ENCODE peak calls at places on chromosome 3, in four cellular contexts. Q is WERI-Rb-1; M is upper lobe of left lung; J is CD8-positive, alpha-beta memory T cell. D is an unnamed sample.

GRCh38 chr3:184099806-184100686 is 3.2 kb downstream of the HTR3E start:
- DNase-seq in Q (no peak), J (no peak), M (no peak), D (no peak)

GRCh38 chr3:184230603-184231528 is 1.5 kb downstream of the VWA5B2 start:
- DNase-seq in M (no peak), J (no peak), Q (no peak), D (no peak)

GRCh38 chr3:127803619-127804018 is 18.7 kb downstream of the MGLL start:
- DNase-seq in M (no peak), Q (no peak), J (no peak), D (no peak)

GRCh38 chr3:33982269-33982798 is 183.9 kb downstream of the PDCD6IP start:
- DNase-seq in M (no peak), J (no peak), Q (no peak), D (no peak)

GRCh38 chr3:151415289-151415688 is 30.7 kb upstream of the P2RY12 start:
- DNase-seq in M (no peak), J (no peak), Q (no peak), D (no peak)

GRCh38 chr3:134754768-134755559 is 40.1 kb upstream of the EPHB1 start:
- DNase-seq in M (peak; percentile 29), Q (peak; percentile 67), J (no peak), D (no peak)

GRCh38 chr3:146626384-146627122 is 21.4 kb upstream of the PLSCR5 start:
- DNase-seq in J (no peak), M (no peak), Q (no peak), D (no peak)

GRCh38 chr3:37307321-37307720 is 132.9 kb upstream of the LRRFIP2 start:
- DNase-seq in M (no peak), Q (no peak), J (no peak), D (no peak)

GRCh38 chr3:162704238-162704637 is 1207.6 kb downstream of the OTOL1 start:
- DNase-seq in M (no peak), J (no peak), Q (no peak), D (no peak)

GRCh38 chr3:58173670-58174472 is 36.9 kb downstream of the DNASE1L3 start:
- DNase-seq in M (peak; percentile 65), Q (peak; percentile 76), J (peak; percentile 39), D (no peak)

GRCh38 chr3:125331243-125331642 is 43.9 kb downstream of the ZNF148 start:
- DNase-seq in J (no peak), Q (no peak), M (no peak), D (no peak)

GRCh38 chr3:50270422-50270831 is 1.5 kb downstream of the SEMA3B start:
- DNase-seq in M (no peak), J (no peak), Q (no peak), D (no peak)

GRCh38 chr3:139110072-139110830 is 65.6 kb upstream of the PRR23C start:
- DNase-seq in Q (no peak), M (no peak), J (no peak), D (no peak)

GRCh38 chr3:155411500-155412223 is 118.2 kb upstream of the STRIT1 start:
- DNase-seq in Q (no peak), M (no peak), J (no peak), D (no peak)

GRCh38 chr3:134363381-134363755 is 10.9 kb downstream of the AMOTL2 start:
- DNase-seq in J (no peak), Q (no peak), M (peak; percentile 16), D (no peak)

GRCh38 chr3:125357032-125357658 is 18.0 kb downstream of the ZNF148 start:
- DNase-seq in M (peak; percentile 65), Q (no peak), J (peak; percentile 80), D (no peak)

GRCh38 chr3:100033184-100033583 is 81.1 kb downstream of the FILIP1L start:
- DNase-seq in J (no peak), M (no peak), Q (no peak), D (no peak)

GRCh38 chr3:62374375-62374876 is 1.1 kb upstream of the FEZF2 start:
- DNase-seq in M (no peak), Q (no peak), J (no peak), D (no peak)

GRCh38 chr3:1068985-1069384 is 23.8 kb upstream of the CNTN6 start:
- DNase-seq in M (no peak), J (no peak), Q (no peak), D (no peak)

GRCh38 chr3:139460096-139460495 is 16.2 kb downstream of the RBP2 start:
- DNase-seq in Q (no peak), M (no peak), J (no peak), D (no peak)

GRCh38 chr3:14483286-14483685 is 56.9 kb downstream of the GRIP2 start:
- DNase-seq in M (no peak), J (no peak), Q (no peak), D (no peak)

GRCh38 chr3:43684944-43685343 is 5.8 kb upstream of the ABHD5 start:
- DNase-seq in Q (no peak), M (no peak), J (no peak), D (no peak)

GRCh38 chr3:139559541-139559940 is 20.0 kb upstream of the RBP1 start:
- DNase-seq in M (no peak), Q (no peak), J (no peak), D (no peak)

GRCh38 chr3:35643391-35643790 is 4.1 kb downstream of the ARPP21 start:
- DNase-seq in M (no peak), J (no peak), Q (no peak), D (no peak)

GRCh38 chr3:69865920-69866679 is 126.8 kb downstream of the MITF start:
- DNase-seq in J (no peak), M (peak; percentile 82), Q (no peak), D (no peak)

GRCh38 chr3:18153571-18154173 is 271.5 kb downstream of the SATB1 start:
- DNase-seq in J (no peak), M (no peak), Q (no peak), D (no peak)

GRCh38 chr3:149506965-149507364 is 32.5 kb downstream of the TM4SF4 start:
- DNase-seq in M (no peak), Q (no peak), J (no peak), D (no peak)

GRCh38 chr3:140219923-140220452 is 285.0 kb downstream of the CLSTN2 start:
- DNase-seq in J (no peak), Q (no peak), M (no peak), D (no peak)

GRCh38 chr3:161700998-161701397 is 204.4 kb downstream of the OTOL1 start:
- DNase-seq in Q (no peak), M (no peak), J (no peak), D (no peak)

GRCh38 chr3:186931487-186932280 is 1.4 kb downstream of the ST6GAL1 start:
- DNase-seq in J (peak; percentile 56), M (peak; percentile 78), Q (no peak), D (peak; percentile 30)

GRCh38 chr3:30538787-30539186 is 67.6 kb upstream of the TGFBR2 start:
- DNase-seq in J (no peak), M (no peak), Q (no peak), D (no peak)

GRCh38 chr3:183213941-183214612 is 39.0 kb upstream of the B3GNT5 start:
- DNase-seq in Q (no peak), M (no peak), J (no peak), D (no peak)

GRCh38 chr3:128081846-128082245 is 29.6 kb downstream of the SEC61A1 start:
- DNase-seq in J (no peak), Q (no peak), M (no peak), D (no peak)

GRCh38 chr3:127772273-127772672 is 50.0 kb downstream of the MGLL start:
- DNase-seq in J (no peak), Q (no peak), M (no peak), D (no peak)

GRCh38 chr3:42698911-42699230 is 3.7 kb downstream of the HHATL start:
- DNase-seq in Q (no peak), J (no peak), M (peak; percentile 63), D (no peak)

GRCh38 chr3:122974764-122975162 is 52.8 kb downstream of the SEMA5B start:
- DNase-seq in J (no peak), Q (no peak), M (no peak), D (no peak)

DNA sequence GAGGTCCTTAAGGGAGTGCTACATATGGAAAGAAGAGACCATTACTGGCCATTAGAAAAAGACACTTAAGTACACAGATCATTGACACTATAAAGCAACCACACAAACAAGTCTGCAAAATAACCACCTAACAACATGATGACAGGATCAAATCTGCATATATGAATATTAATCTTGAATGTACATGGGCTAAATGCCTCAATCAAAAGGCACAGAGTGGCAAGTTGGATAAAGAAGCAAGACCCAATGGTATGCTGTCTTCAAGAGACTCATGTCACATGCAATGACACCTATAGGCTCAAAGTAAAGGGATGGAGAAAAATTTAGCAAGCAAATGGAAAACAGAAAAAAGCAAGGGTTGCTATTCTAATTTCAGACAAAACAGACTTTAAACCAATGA is 28.4 kb upstream of the CCNL1 start:
- DNase-seq in J (no peak), M (no peak), Q (no peak), D (no peak)
- H3K9me3 ChIP-seq in J (peaks cover 31% of the 10 kb centered on the region), M (no peaks in the 10 kb centered on the region), Q (no peaks in the 10 kb centered on the region), D (peaks cover 11% of the 10 kb centered on the region)

DNA sequence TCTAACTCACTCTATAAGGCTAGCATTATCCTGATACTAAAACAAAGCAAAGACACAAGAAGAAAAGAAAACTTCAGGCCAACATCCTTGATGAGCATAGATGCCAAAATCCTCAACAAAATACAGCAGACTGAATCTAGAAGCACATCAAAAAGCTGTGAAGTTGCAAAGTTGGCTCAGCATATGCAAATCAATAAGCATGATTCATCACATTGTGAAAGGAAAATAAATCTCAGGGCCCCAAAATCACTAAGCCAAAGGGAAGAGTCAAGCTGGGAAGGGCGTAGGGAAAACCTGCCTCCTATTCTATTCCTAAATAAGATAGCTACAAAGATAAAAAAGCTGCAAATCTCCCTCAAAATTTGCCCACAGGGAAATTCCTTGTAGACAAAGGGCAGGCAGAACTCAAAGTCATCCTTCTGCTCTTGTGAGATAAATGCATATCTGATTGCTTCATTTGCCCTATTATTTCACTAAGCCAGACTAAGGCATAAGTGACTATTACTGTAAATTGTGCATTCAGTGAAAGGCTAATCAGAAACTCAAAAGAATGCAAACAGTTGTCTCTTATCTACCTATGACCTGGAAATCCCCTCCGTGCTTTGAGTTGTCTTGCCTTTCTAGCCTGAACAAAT is 30.4 kb upstream of the CCNL1 start:
- DNase-seq in J (no peak), Q (no peak), M (no peak), D (no peak)
- H3K9me3 ChIP-seq in J (peaks cover 31% of the 10 kb centered on the region), Q (no peaks in the 10 kb centered on the region), M (no peaks in the 10 kb centered on the region), D (peaks cover 15% of the 10 kb centered on the region)

GRCh38 chr3:46891132-46891531 is 13.6 kb downstream of the PTH1R start:
- DNase-seq in J (no peak), M (no peak), Q (no peak), D (no peak)

GRCh38 chr3:46887980-46888494 is 10.5 kb downstream of the PTH1R start:
- DNase-seq in Q (no peak), J (no peak), M (no peak), D (no peak)

GRCh38 chr3:46890132-46890531 is 12.6 kb downstream of the PTH1R start:
- DNase-seq in J (no peak), Q (peak; percentile 55), M (no peak), D (no peak)

GRCh38 chr3:46889381-46890110 is 12.0 kb downstream of the PTH1R start:
- DNase-seq in J (no peak), M (no peak), Q (peak; percentile 63), D (no peak)

GRCh38 chr3:46888705-46889104 is 11.2 kb downstream of the PTH1R start:
- DNase-seq in Q (no peak), M (no peak), J (no peak), D (no peak)
- H3K9me3 ChIP-seq in Q (no peaks in the 10 kb centered on the region), M (no peaks in the 10 kb centered on the region), J (no peaks in the 10 kb centered on the region), D (no peaks in the 10 kb centered on the region)

DNA sequence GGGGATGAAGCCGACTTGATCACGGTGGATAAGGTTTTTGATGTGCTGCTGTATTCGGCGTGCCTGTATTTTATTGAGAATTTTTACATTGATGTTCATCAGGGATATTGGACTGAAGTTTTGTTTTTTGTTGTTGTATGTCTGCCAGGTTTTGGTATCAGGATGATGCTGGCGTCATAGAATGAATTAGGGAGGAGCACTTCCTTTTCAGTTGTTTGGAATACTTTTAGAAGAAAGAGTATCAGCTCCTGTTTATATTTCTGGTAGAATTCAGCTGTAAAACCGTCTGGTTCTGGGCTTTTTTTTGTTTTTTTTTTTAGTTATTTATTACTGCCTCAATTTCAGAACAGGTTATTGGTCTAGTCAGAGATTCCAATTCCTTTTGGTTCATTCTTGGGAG is 93.7 kb downstream of the SLC25A26 start:
- DNase-seq in Q (no peak), J (no peak), M (no peak), D (no peak)
- H3K9me3 ChIP-seq in Q (no peaks in the 10 kb centered on the region), J (peaks cover 7% of the 10 kb centered on the region), M (no peaks in the 10 kb centered on the region), D (peaks cover 9% of the 10 kb centered on the region)